ENCODE peak calls at places on chromosomes 11 and 22, in five cellular contexts. One of them, this sample, is unnamed.

GRCh38 chr22:30196867-30197336 is 49.7 kb downstream of the LIF start:
- DNase-seq in GM04503: no peak
- DNase-seq in occipital lobe: no peak
- DNase-seq in activated T-helper 1 cell treated with Interleukin-2 at 50 U/mL for 16 hours: no peak
- DNase-seq in right cardiac atrium: peak; percentile 35
- DNase-seq in this sample: no peak

GRCh38 chr11:6705905-6706535 is 22.9 kb upstream of the MRPL17 start:
- DNase-seq in GM04503: no peak
- DNase-seq in right cardiac atrium: no peak
- DNase-seq in occipital lobe: no peak
- DNase-seq in activated T-helper 1 cell treated with Interleukin-2 at 50 U/mL for 16 hours: no peak
- DNase-seq in this sample: no peak

GRCh38 chr11:18731949-18732821 is 6.2 kb upstream of the IGSF22 start:
- DNase-seq in activated T-helper 1 cell treated with Interleukin-2 at 50 U/mL for 16 hours: peak; percentile 45
- DNase-seq in right cardiac atrium: peak; percentile 81
- DNase-seq in GM04503: no peak
- DNase-seq in occipital lobe: peak; percentile 33
- DNase-seq in this sample: peak; percentile 57

GRCh38 chr11:57155400-57155799 is 26.4 kb upstream of the LRRC55 start:
- DNase-seq in occipital lobe: no peak
- DNase-seq in right cardiac atrium: no peak
- DNase-seq in activated T-helper 1 cell treated with Interleukin-2 at 50 U/mL for 16 hours: no peak
- DNase-seq in GM04503: no peak
- DNase-seq in this sample: no peak

GRCh38 chr11:120505801-120506425 is 5.6 kb upstream of the GRIK4 start:
- DNase-seq in activated T-helper 1 cell treated with Interleukin-2 at 50 U/mL for 16 hours: no peak
- DNase-seq in GM04503: no peak
- DNase-seq in occipital lobe: no peak
- DNase-seq in right cardiac atrium: no peak
- DNase-seq in this sample: no peak

GRCh38 chr22:32494971-32495370 is 20.4 kb downstream of the FBXO7 start:
- DNase-seq in occipital lobe: no peak
- DNase-seq in GM04503: no peak
- DNase-seq in right cardiac atrium: no peak
- DNase-seq in activated T-helper 1 cell treated with Interleukin-2 at 50 U/mL for 16 hours: no peak
- DNase-seq in this sample: no peak

GRCh38 chr11:100929377-100929776 is 200.2 kb downstream of the PGR start:
- DNase-seq in activated T-helper 1 cell treated with Interleukin-2 at 50 U/mL for 16 hours: no peak
- DNase-seq in GM04503: no peak
- DNase-seq in right cardiac atrium: no peak
- DNase-seq in occipital lobe: no peak
- DNase-seq in this sample: no peak

GRCh38 chr22:42261266-42261665 is 9.2 kb downstream of the TCF20 start:
- DNase-seq in activated T-helper 1 cell treated with Interleukin-2 at 50 U/mL for 16 hours: no peak
- DNase-seq in GM04503: no peak
- DNase-seq in occipital lobe: no peak
- DNase-seq in right cardiac atrium: no peak
- DNase-seq in this sample: no peak

GRCh38 chr11:117876341-117877119 is at the start of gene FXYD6:
- DNase-seq in activated T-helper 1 cell treated with Interleukin-2 at 50 U/mL for 16 hours: no peak
- DNase-seq in GM04503: no peak
- DNase-seq in occipital lobe: peak; percentile 74
- DNase-seq in right cardiac atrium: peak; percentile 86
- DNase-seq in this sample: peak; percentile 47

GRCh38 chr11:112694813-112695212 is 266.4 kb upstream of the NCAM1 start:
- DNase-seq in right cardiac atrium: no peak
- DNase-seq in activated T-helper 1 cell treated with Interleukin-2 at 50 U/mL for 16 hours: no peak
- DNase-seq in GM04503: no peak
- DNase-seq in occipital lobe: no peak
- DNase-seq in this sample: no peak

GRCh38 chr11:13223112-13223511 is 54.5 kb upstream of the BMAL1 start:
- DNase-seq in GM04503: no peak
- DNase-seq in activated T-helper 1 cell treated with Interleukin-2 at 50 U/mL for 16 hours: no peak
- DNase-seq in occipital lobe: no peak
- DNase-seq in right cardiac atrium: no peak
- DNase-seq in this sample: no peak

GRCh38 chr11:70623906-70624597 is 225.7 kb downstream of the CTTN start:
- DNase-seq in activated T-helper 1 cell treated with Interleukin-2 at 50 U/mL for 16 hours: no peak
- DNase-seq in GM04503: no peak
- DNase-seq in occipital lobe: no peak
- DNase-seq in right cardiac atrium: peak; percentile 13
- DNase-seq in this sample: peak; percentile 53

GRCh38 chr11:65383778-65384177 is 1.3 kb upstream of the SLC25A45 start:
- DNase-seq in activated T-helper 1 cell treated with Interleukin-2 at 50 U/mL for 16 hours: no peak
- DNase-seq in right cardiac atrium: no peak
- DNase-seq in GM04503: no peak
- DNase-seq in occipital lobe: no peak
- DNase-seq in this sample: no peak

GRCh38 chr22:49215840-49216239 is 611.8 kb downstream of the BRD1 start:
- DNase-seq in occipital lobe: no peak
- DNase-seq in right cardiac atrium: no peak
- DNase-seq in activated T-helper 1 cell treated with Interleukin-2 at 50 U/mL for 16 hours: no peak
- DNase-seq in GM04503: no peak
- DNase-seq in this sample: no peak

GRCh38 chr11:83151274-83151977 is 5.5 kb upstream of the PCF11 start:
- DNase-seq in activated T-helper 1 cell treated with Interleukin-2 at 50 U/mL for 16 hours: no peak
- DNase-seq in occipital lobe: no peak
- DNase-seq in right cardiac atrium: no peak
- DNase-seq in GM04503: no peak
- DNase-seq in this sample: no peak

GRCh38 chr22:35971418-35972119 is 57.1 kb downstream of the RBFOX2 start:
- DNase-seq in right cardiac atrium: no peak
- DNase-seq in activated T-helper 1 cell treated with Interleukin-2 at 50 U/mL for 16 hours: no peak
- DNase-seq in occipital lobe: no peak
- DNase-seq in GM04503: peak; percentile 75
- DNase-seq in this sample: no peak

GRCh38 chr11:71265559-71266092 is 13.2 kb upstream of the SHANK2 start:
- DNase-seq in right cardiac atrium: no peak
- DNase-seq in occipital lobe: no peak
- DNase-seq in activated T-helper 1 cell treated with Interleukin-2 at 50 U/mL for 16 hours: no peak
- DNase-seq in GM04503: no peak
- DNase-seq in this sample: no peak

GRCh38 chr11:47130541-47130940 is 46.1 kb downstream of the ARFGAP2 start:
- DNase-seq in GM04503: no peak
- DNase-seq in occipital lobe: no peak
- DNase-seq in activated T-helper 1 cell treated with Interleukin-2 at 50 U/mL for 16 hours: no peak
- DNase-seq in right cardiac atrium: no peak
- DNase-seq in this sample: no peak

GRCh38 chr11:21768388-21768787 is 424.5 kb upstream of the ANO5 start:
- DNase-seq in right cardiac atrium: no peak
- DNase-seq in occipital lobe: no peak
- DNase-seq in activated T-helper 1 cell treated with Interleukin-2 at 50 U/mL for 16 hours: no peak
- DNase-seq in GM04503: no peak
- DNase-seq in this sample: no peak

GRCh38 chr11:133323354-133323753 is 208.9 kb downstream of the OPCML start:
- DNase-seq in right cardiac atrium: no peak
- DNase-seq in occipital lobe: no peak
- DNase-seq in GM04503: no peak
- DNase-seq in activated T-helper 1 cell treated with Interleukin-2 at 50 U/mL for 16 hours: no peak
- DNase-seq in this sample: no peak

GRCh38 chr11:97641988-97642387 is 1252.2 kb downstream of the JRKL start:
- DNase-seq in right cardiac atrium: no peak
- DNase-seq in GM04503: no peak
- DNase-seq in activated T-helper 1 cell treated with Interleukin-2 at 50 U/mL for 16 hours: no peak
- DNase-seq in occipital lobe: no peak
- DNase-seq in this sample: no peak

GRCh38 chr11:74072286-74072685 is 63.4 kb upstream of the UCP3 start:
- DNase-seq in GM04503: no peak
- DNase-seq in right cardiac atrium: no peak
- DNase-seq in occipital lobe: no peak
- DNase-seq in activated T-helper 1 cell treated with Interleukin-2 at 50 U/mL for 16 hours: no peak
- DNase-seq in this sample: no peak

GRCh38 chr11:64747961-64748715 is 4.2 kb upstream of the RASGRP2 start:
- DNase-seq in GM04503: peak; percentile 79
- DNase-seq in right cardiac atrium: peak; percentile 11
- DNase-seq in occipital lobe: no peak
- DNase-seq in activated T-helper 1 cell treated with Interleukin-2 at 50 U/mL for 16 hours: no peak
- DNase-seq in this sample: no peak

GRCh38 chr11:2981130-2981529 is 11.0 kb downstream of the NAP1L4 start:
- DNase-seq in occipital lobe: no peak
- DNase-seq in right cardiac atrium: no peak
- DNase-seq in GM04503: no peak
- DNase-seq in activated T-helper 1 cell treated with Interleukin-2 at 50 U/mL for 16 hours: no peak
- DNase-seq in this sample: no peak

GRCh38 chr11:35563413-35564245 is 38.2 kb upstream of the PAMR1 start:
- DNase-seq in activated T-helper 1 cell treated with Interleukin-2 at 50 U/mL for 16 hours: no peak
- DNase-seq in GM04503: no peak
- DNase-seq in occipital lobe: no peak
- DNase-seq in right cardiac atrium: no peak
- DNase-seq in this sample: no peak

GRCh38 chr11:27352781-27353180 is 10.2 kb downstream of the CCDC34 start:
- DNase-seq in right cardiac atrium: no peak
- DNase-seq in GM04503: no peak
- DNase-seq in occipital lobe: no peak
- DNase-seq in activated T-helper 1 cell treated with Interleukin-2 at 50 U/mL for 16 hours: no peak
- DNase-seq in this sample: no peak

GRCh38 chr11:36114095-36114494 is 170.2 kb downstream of the LDLRAD3 start:
- DNase-seq in GM04503: no peak
- DNase-seq in right cardiac atrium: no peak
- DNase-seq in activated T-helper 1 cell treated with Interleukin-2 at 50 U/mL for 16 hours: no peak
- DNase-seq in occipital lobe: no peak
- DNase-seq in this sample: peak; percentile 57

GRCh38 chr11:97615541-97615940 is 1225.7 kb downstream of the JRKL start:
- DNase-seq in right cardiac atrium: no peak
- DNase-seq in occipital lobe: no peak
- DNase-seq in activated T-helper 1 cell treated with Interleukin-2 at 50 U/mL for 16 hours: no peak
- DNase-seq in GM04503: no peak
- DNase-seq in this sample: no peak

GRCh38 chr11:28400236-28401100 is 292.3 kb downstream of the METTL15 start:
- DNase-seq in GM04503: no peak
- DNase-seq in right cardiac atrium: no peak
- DNase-seq in activated T-helper 1 cell treated with Interleukin-2 at 50 U/mL for 16 hours: no peak
- DNase-seq in occipital lobe: no peak
- DNase-seq in this sample: no peak

GRCh38 chr11:43948341-43949185 is 6.1 kb downstream of the C11orf96 start:
- DNase-seq in occipital lobe: no peak
- DNase-seq in right cardiac atrium: no peak
- DNase-seq in GM04503: no peak
- DNase-seq in activated T-helper 1 cell treated with Interleukin-2 at 50 U/mL for 16 hours: no peak
- DNase-seq in this sample: no peak